ENCODE peak calls at places on chromosomes 1 and 21, in six cellular contexts. A is naive thymus-derived CD8-positive, alpha-beta T cell; O is central memory CD8-positive, alpha-beta T cell; V is head of caudate nucleus; N is A549; T is OCI-M1. P is an unnamed sample.

GRCh38 chr1:41851589-41851988 is 67.1 kb downstream of the HIVEP3 start:
- DNase-seq in A (no peak), O (no peak), V (no peak), N (no peak), T (peak; percentile 74), P (no peak)

GRCh38 chr1:240122639-240123604 is 31.2 kb downstream of the FMN2 start:
- DNase-seq in A (no peak), O (no peak), V (peak; percentile 37), N (no peak), T (no peak), P (no peak)

GRCh38 chr1:53047737-53048344 is 14.2 kb upstream of the PODN start:
- DNase-seq in A (no peak), O (no peak), V (no peak), N (no peak), T (peak; percentile 45), P (no peak)

GRCh38 chr1:47627016-47627415 is 189.2 kb downstream of the FOXD2 start:
- DNase-seq in A (no peak), O (no peak), V (no peak), N (no peak), T (no peak), P (no peak)

GRCh38 chr1:227786673-227787512 is 28.6 kb upstream of the PRSS38 start:
- DNase-seq in A (peak; percentile 16), O (no peak), V (no peak), N (no peak), T (no peak), P (no peak)

GRCh38 chr1:38105267-38105666 is 58.7 kb upstream of the POU3F1 start:
- DNase-seq in A (no peak), O (no peak), V (no peak), N (no peak), T (peak; percentile 49), P (no peak)

GRCh38 chr1:50438945-50439344 is 15.7 kb upstream of the DMRTA2 start:
- DNase-seq in A (no peak), O (no peak), V (no peak), N (no peak), T (no peak), P (no peak)

GRCh38 chr1:199453731-199454130 is 573.8 kb upstream of the NR5A2 start:
- DNase-seq in A (no peak), O (no peak), V (no peak), N (no peak), T (no peak), P (no peak)

GRCh38 chr1:209431813-209432442 is 151.6 kb upstream of the CAMK1G start:
- DNase-seq in A (no peak), O (no peak), V (no peak), N (no peak), T (no peak), P (no peak)

GRCh38 chr1:102942324-102942723 is 166.0 kb downstream of the COL11A1 start:
- DNase-seq in A (no peak), O (no peak), V (no peak), N (no peak), T (no peak), P (no peak)

GRCh38 chr1:117225931-117226330 is 15.2 kb upstream of the VTCN1 start:
- DNase-seq in A (no peak), O (no peak), V (no peak), N (no peak), T (no peak), P (no peak)

GRCh38 chr1:248824301-248824700 is 1.4 kb downstream of the SH3BP5L start:
- DNase-seq in A (no peak), O (no peak), V (no peak), N (no peak), T (no peak), P (no peak)

GRCh38 chr1:36759355-36759754 is 275.0 kb downstream of the GRIK3 start:
- DNase-seq in A (no peak), O (no peak), V (no peak), N (no peak), T (no peak), P (no peak)

GRCh38 chr21:14520535-14520934 is 25.6 kb downstream of the SAMSN1 start:
- DNase-seq in A (no peak), O (no peak), V (no peak), N (no peak), T (peak; percentile 83), P (no peak)

GRCh38 chr1:182279724-182280506 is 111.7 kb downstream of the GLUL start:
- DNase-seq in A (no peak), O (no peak), V (peak; percentile 91), N (no peak), T (no peak), P (no peak)

GRCh38 chr1:67601955-67602354 is 83.0 kb upstream of the GADD45A start:
- DNase-seq in A (no peak), O (no peak), V (no peak), N (no peak), T (peak; percentile 59), P (no peak)

GRCh38 chr1:177780096-177780700 is 189.7 kb downstream of the SEC16B start:
- DNase-seq in A (no peak), O (no peak), V (no peak), N (peak; percentile 24), T (peak; percentile 68), P (no peak)

GRCh38 chr1:223700942-223701637 is 11.2 kb upstream of the CAPN2 start:
- DNase-seq in A (no peak), O (no peak), V (no peak), N (peak; percentile 90), T (peak; percentile 71), P (no peak)

GRCh38 chr21:28385845-28386244 is 606.8 kb downstream of the LTN1 start:
- DNase-seq in A (no peak), O (no peak), V (no peak), N (no peak), T (no peak), P (no peak)

GRCh38 chr1:91511386-91511785 is 10.7 kb downstream of the CDC7 start:
- DNase-seq in A (peak; percentile 46), O (no peak), V (no peak), N (peak; percentile 9), T (peak; percentile 67), P (no peak)

GRCh38 chr1:189752461-189752860 is 725.2 kb downstream of the BRINP3 start:
- DNase-seq in A (no peak), O (no peak), V (no peak), N (no peak), T (no peak), P (no peak)

GRCh38 chr1:199550384-199551067 is 477.0 kb upstream of the NR5A2 start:
- DNase-seq in A (no peak), O (no peak), V (no peak), N (no peak), T (peak; percentile 58), P (no peak)

GRCh38 chr1:109617291-109617801 is 2.1 kb downstream of the GNAT2 start:
- DNase-seq in A (no peak), O (no peak), V (no peak), N (no peak), T (peak; percentile 9), P (no peak)

GRCh38 chr21:17911628-17912027 is 92.5 kb upstream of the C21orf91 start:
- DNase-seq in A (no peak), O (no peak), V (no peak), N (no peak), T (no peak), P (no peak)

P was measured in CD4-positive, CD25-positive, alpha-beta regulatory T cell.